ENCODE peak calls at places on chromosome 22, in five cellular contexts. One of them, this sample, is unnamed. For H3K27me3 and H3K4me1, the result is how much of the 10 kb centered on the place peaks cover.

GRCh38 chr22:29739346-29739875 is 19.6 kb downstream of the CABP7 start:
- DNase-seq in ovary: no peak
- DNase-seq in HCT116: no peak
- DNase-seq in tibial artery: no peak
- DNase-seq in left ventricle myocardium inferior: no peak
- DNase-seq in this sample: no peak

GRCh38 chr22:48288541-48288940 is 1526.1 kb downstream of the TBC1D22A start:
- DNase-seq in ovary: peak
- DNase-seq in HCT116: no peak
- DNase-seq in tibial artery: no peak
- DNase-seq in left ventricle myocardium inferior: no peak
- DNase-seq in this sample: no peak

GRCh38 chr22:48630848-48631247 is 1196.8 kb downstream of the BRD1 start:
- DNase-seq in ovary: no peak
- DNase-seq in HCT116: no peak
- DNase-seq in tibial artery: no peak
- DNase-seq in left ventricle myocardium inferior: no peak
- DNase-seq in this sample: no peak

GRCh38 chr22:25448435-25449051 is 115.9 kb upstream of the GRK3 start:
- DNase-seq in ovary: no peak
- DNase-seq in HCT116: no peak
- DNase-seq in tibial artery: no peak
- DNase-seq in left ventricle myocardium inferior: no peak
- DNase-seq in this sample: no peak

GRCh38 chr22:40396882-40397281 is 26.5 kb downstream of the SGSM3 start:
- DNase-seq in ovary: no peak
- DNase-seq in HCT116: no peak
- DNase-seq in tibial artery: no peak
- DNase-seq in left ventricle myocardium inferior: no peak
- DNase-seq in this sample: peak

GRCh38 chr22:18028817-18029527 is 4.6 kb upstream of the MICAL3 start:
- DNase-seq in ovary: no peak
- DNase-seq in HCT116: no peak
- DNase-seq in tibial artery: peak
- DNase-seq in left ventricle myocardium inferior: no peak
- DNase-seq in this sample: no peak

GRCh38 chr22:21881841-21882753 is 14.7 kb upstream of the MAPK1 start:
- DNase-seq in ovary: no peak
- DNase-seq in HCT116: no peak
- DNase-seq in tibial artery: no peak
- DNase-seq in left ventricle myocardium inferior: no peak
- DNase-seq in this sample: no peak

GRCh38 chr22:27848005-27848404 is 46.4 kb upstream of the MN1 start:
- DNase-seq in ovary: no peak
- DNase-seq in HCT116: no peak
- DNase-seq in tibial artery: no peak
- DNase-seq in left ventricle myocardium inferior: no peak
- DNase-seq in this sample: no peak

GRCh38 chr22:41822289-41823057 is 10.4 kb upstream of the SREBF2 start:
- DNase-seq in ovary: no peak
- DNase-seq in HCT116: peak
- DNase-seq in tibial artery: no peak
- DNase-seq in left ventricle myocardium inferior: no peak
- DNase-seq in this sample: no peak

GRCh38 chr22:32801436-32802290 is at the start of gene TIMP3:
- DNase-seq in ovary: peak
- DNase-seq in HCT116: no peak
- DNase-seq in tibial artery: peak
- DNase-seq in left ventricle myocardium inferior: peak
- DNase-seq in this sample: peak

GRCh38 chr22:29756341-29756740 is 10.5 kb downstream of the ZMAT5 start:
- DNase-seq in ovary: no peak
- DNase-seq in HCT116: no peak
- DNase-seq in tibial artery: no peak
- DNase-seq in left ventricle myocardium inferior: no peak
- DNase-seq in this sample: peak

GRCh38 chr22:30481711-30482110 is 9.9 kb upstream of the SEC14L3 start:
- DNase-seq in ovary: no peak
- DNase-seq in HCT116: no peak
- DNase-seq in tibial artery: no peak
- DNase-seq in left ventricle myocardium inferior: no peak
- DNase-seq in this sample: no peak

GRCh38 chr22:41919357-41920224 is 4.7 kb upstream of the SHISA8 start:
- DNase-seq in ovary: peak
- DNase-seq in HCT116: no peak
- DNase-seq in tibial artery: no peak
- DNase-seq in left ventricle myocardium inferior: peak
- DNase-seq in this sample: peak

GRCh38 chr22:31477329-31477728 is 12.3 kb downstream of the EIF4ENIF1 start:
- DNase-seq in ovary: no peak
- DNase-seq in HCT116: no peak
- DNase-seq in tibial artery: no peak
- DNase-seq in left ventricle myocardium inferior: no peak
- DNase-seq in this sample: no peak

GRCh38 chr22:40595497-40596234 is 40.9 kb downstream of the MRTFA start:
- DNase-seq in ovary: no peak
- DNase-seq in HCT116: no peak
- DNase-seq in tibial artery: no peak
- DNase-seq in left ventricle myocardium inferior: no peak
- DNase-seq in this sample: no peak

GRCh38 chr22:29004647-29005371 is 56.8 kb downstream of the C22orf31 start:
- DNase-seq in ovary: peak
- DNase-seq in HCT116: peak
- DNase-seq in tibial artery: no peak
- DNase-seq in left ventricle myocardium inferior: peak
- DNase-seq in this sample: peak

GRCh38 chr22:30423296-30423958 is 2.1 kb upstream of the MTFP1 start:
- DNase-seq in ovary: no peak
- DNase-seq in HCT116: no peak
- DNase-seq in tibial artery: peak
- DNase-seq in left ventricle myocardium inferior: peak
- DNase-seq in this sample: peak

GRCh38 chr22:48709453-48709852 is 1118.2 kb downstream of the BRD1 start:
- DNase-seq in ovary: peak
- DNase-seq in HCT116: no peak
- DNase-seq in tibial artery: peak
- DNase-seq in left ventricle myocardium inferior: peak
- DNase-seq in this sample: peak

GRCh38 chr22:29842740-29843139 is 4.7 kb upstream of the ASCC2 start:
- DNase-seq in ovary: no peak
- DNase-seq in HCT116: no peak
- DNase-seq in tibial artery: no peak
- DNase-seq in left ventricle myocardium inferior: no peak
- DNase-seq in this sample: no peak

GRCh38 chr22:29477919-29478318 is 2.1 kb upstream of the NEFH start:
- DNase-seq in ovary: no peak
- DNase-seq in HCT116: no peak
- DNase-seq in tibial artery: no peak
- DNase-seq in left ventricle myocardium inferior: no peak
- DNase-seq in this sample: no peak

GRCh38 chr22:28139993-28140392 is 220.9 kb upstream of the PITPNB start:
- DNase-seq in ovary: no peak
- DNase-seq in HCT116: no peak
- DNase-seq in tibial artery: no peak
- DNase-seq in left ventricle myocardium inferior: no peak
- DNase-seq in this sample: no peak

GRCh38 chr22:25110846-25111578 is 88.6 kb upstream of the CRYBB3 start:
- DNase-seq in ovary: peak
- DNase-seq in HCT116: peak
- DNase-seq in tibial artery: peak
- DNase-seq in left ventricle myocardium inferior: peak
- DNase-seq in this sample: no peak

GRCh38 chr22:28450109-28450508 is 229.5 kb downstream of the TTC28 start:
- DNase-seq in ovary: no peak
- DNase-seq in HCT116: no peak
- DNase-seq in tibial artery: no peak
- DNase-seq in left ventricle myocardium inferior: no peak
- DNase-seq in this sample: no peak

GRCh38 chr22:39900306-39901227 is at the start of gene GRAP2:
- DNase-seq in ovary: no peak
- DNase-seq in HCT116: no peak
- DNase-seq in tibial artery: no peak
- DNase-seq in left ventricle myocardium inferior: no peak
- DNase-seq in this sample: no peak

GRCh38 chr22:16559056-16559955 is 33.3 kb downstream of the CCT8L2 start:
- DNase-seq in ovary: no peak
- DNase-seq in HCT116: no peak
- DNase-seq in tibial artery: no peak
- DNase-seq in left ventricle myocardium inferior: no peak
- DNase-seq in this sample: no peak

GRCh38 chr22:31044262-31044861 is 36.8 kb upstream of the SMTN start:
- DNase-seq in ovary: peak
- DNase-seq in HCT116: no peak
- DNase-seq in tibial artery: peak
- DNase-seq in left ventricle myocardium inferior: peak
- DNase-seq in this sample: no peak

GRCh38 chr22:42300286-42301071 is 30.0 kb upstream of the TCF20 start:
- DNase-seq in ovary: no peak
- DNase-seq in HCT116: no peak
- DNase-seq in tibial artery: no peak
- DNase-seq in left ventricle myocardium inferior: no peak
- DNase-seq in this sample: peak

GRCh38 chr22:26751217-26751616 is 93.8 kb downstream of the MIAT start:
- DNase-seq in ovary: no peak
- DNase-seq in HCT116: no peak
- DNase-seq in tibial artery: no peak
- DNase-seq in left ventricle myocardium inferior: no peak
- DNase-seq in this sample: no peak

GRCh38 chr22:29729161-29729560 is 9.4 kb downstream of the CABP7 start:
- DNase-seq in ovary: no peak
- DNase-seq in HCT116: no peak
- DNase-seq in tibial artery: no peak
- DNase-seq in left ventricle myocardium inferior: no peak
- DNase-seq in this sample: no peak

GRCh38 chr22:44848296-44848741 is 95.9 kb downstream of the ARHGAP8 start:
- DNase-seq in ovary: no peak
- DNase-seq in HCT116: no peak
- DNase-seq in tibial artery: no peak
- DNase-seq in left ventricle myocardium inferior: no peak
- DNase-seq in this sample: no peak

GRCh38 chr22:45925811-45926351 is 51.1 kb downstream of the WNT7B start:
- DNase-seq in ovary: no peak
- DNase-seq in HCT116: no peak
- DNase-seq in tibial artery: no peak
- DNase-seq in left ventricle myocardium inferior: no peak
- DNase-seq in this sample: no peak
- H3K27me3 ChIP-seq in ovary: under half
- H3K27me3 ChIP-seq in HCT116: under half
- H3K27me3 ChIP-seq in tibial artery: under half
- H3K27me3 ChIP-seq in left ventricle myocardium inferior: under half
- H3K27me3 ChIP-seq in this sample: under half

DNA sequence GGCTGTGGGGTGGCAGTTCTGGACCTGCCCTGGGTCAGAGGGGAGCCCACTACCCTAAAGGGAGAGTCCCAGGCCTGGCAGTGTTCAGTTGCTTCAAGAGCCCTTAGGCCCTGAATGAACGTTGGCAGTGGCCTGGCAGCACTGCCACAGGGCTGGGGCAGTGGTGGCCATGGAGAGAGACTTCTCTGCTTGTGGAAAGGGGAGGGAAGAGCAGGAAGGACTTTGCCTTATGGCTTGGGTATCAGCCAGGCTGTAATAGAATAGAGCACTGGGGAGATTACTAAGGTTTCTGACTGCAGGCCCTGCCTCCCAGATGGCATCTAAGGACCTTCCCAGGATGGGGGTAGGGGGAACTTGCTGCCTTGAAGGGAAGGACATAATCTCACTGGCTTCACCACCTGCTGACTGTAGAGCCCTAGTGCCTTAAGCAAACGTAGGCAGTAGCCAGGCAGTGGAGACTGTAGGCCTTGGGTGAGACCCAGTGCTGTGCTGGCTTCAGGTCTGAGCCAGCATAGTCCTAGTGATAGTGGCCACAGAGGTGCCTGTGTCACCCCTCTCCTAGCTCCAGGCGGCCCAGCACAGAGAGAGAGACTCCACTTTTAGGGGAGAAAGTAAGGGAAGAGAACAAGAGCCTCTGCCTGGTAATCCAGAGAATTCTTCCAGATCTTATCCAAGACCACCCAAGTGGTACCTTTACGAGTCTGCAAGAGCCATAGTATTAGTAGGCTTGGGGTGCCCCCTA is 27.6 kb downstream of the PLA2G6 start:
- DNase-seq in ovary: no peak
- DNase-seq in HCT116: no peak
- DNase-seq in tibial artery: peak
- DNase-seq in left ventricle myocardium inferior: no peak
- DNase-seq in this sample: no peak
- TF ChIP-seq CTCF in ovary: no peak
- TF ChIP-seq CTCF in HCT116: no peak
- TF ChIP-seq CTCF in tibial artery: no peak
- TF ChIP-seq CTCF in left ventricle myocardium inferior: no peak
- TF ChIP-seq CTCF in this sample: no peak

DNA sequence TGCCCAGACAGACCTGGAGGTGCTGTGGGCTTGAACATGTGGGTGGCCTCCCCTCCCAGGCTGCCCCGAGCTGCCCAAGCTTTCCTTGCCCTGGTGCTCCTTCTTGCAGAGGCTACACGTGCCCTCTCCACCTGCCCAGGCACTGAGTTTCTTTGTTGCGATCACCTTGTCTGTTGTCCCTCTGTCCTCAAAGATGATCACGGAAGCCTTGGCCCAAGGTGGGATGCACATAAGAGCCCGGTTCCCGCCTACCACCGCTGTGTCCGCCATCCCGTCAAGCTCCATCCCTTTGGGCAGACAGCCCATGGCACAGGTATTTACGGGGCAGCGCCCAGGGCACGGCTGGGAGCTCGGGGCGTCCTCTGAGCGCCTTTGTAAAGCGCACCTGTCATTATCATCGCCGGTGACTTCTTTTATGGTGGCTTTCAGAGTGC is 67.5 kb downstream of the MED15 start:
- DNase-seq in ovary: peak
- DNase-seq in HCT116: no peak
- DNase-seq in tibial artery: no peak
- DNase-seq in left ventricle myocardium inferior: peak
- DNase-seq in this sample: no peak
- H3K4me1 ChIP-seq in ovary: under half
- H3K4me1 ChIP-seq in HCT116: under half
- H3K4me1 ChIP-seq in tibial artery: under half
- H3K4me1 ChIP-seq in left ventricle myocardium inferior: under half
- H3K4me1 ChIP-seq in this sample: under half

DNA sequence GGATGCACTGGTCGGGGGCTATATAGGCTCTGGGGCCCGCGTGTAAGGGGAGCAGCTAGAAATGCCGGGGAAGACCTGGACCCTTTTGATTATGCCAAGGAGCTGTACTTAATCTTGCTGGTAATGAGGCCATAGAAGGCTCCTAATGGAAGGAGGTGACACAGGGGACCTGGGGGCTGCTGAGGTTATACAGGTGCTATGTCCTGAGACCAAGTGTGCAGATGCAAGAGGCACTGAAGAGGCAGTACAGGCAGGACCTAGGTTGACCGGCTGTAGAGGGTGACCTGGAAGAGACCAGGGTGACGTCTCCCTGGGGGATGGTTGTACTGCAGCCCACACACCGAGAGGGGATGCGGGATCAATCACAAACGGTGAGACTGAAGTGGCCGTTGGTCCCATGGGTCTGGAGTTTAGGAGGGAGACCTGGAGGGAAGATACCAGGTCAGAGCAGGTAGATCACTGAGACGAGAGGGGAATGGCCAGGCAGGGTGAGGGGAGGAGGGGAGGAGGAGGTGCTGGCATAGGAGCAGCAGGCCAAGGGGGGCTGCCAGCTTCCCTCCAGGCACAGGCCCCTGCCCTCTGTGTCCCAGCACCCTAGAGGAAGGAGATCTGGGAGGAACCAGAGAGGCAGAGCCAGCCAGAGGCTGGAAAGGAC is 6.9 kb downstream of the MAPK8IP2 start:
- DNase-seq in ovary: no peak
- DNase-seq in HCT116: no peak
- DNase-seq in tibial artery: peak
- DNase-seq in left ventricle myocardium inferior: no peak
- DNase-seq in this sample: peak
- H3K27me3 ChIP-seq in ovary: under half
- H3K27me3 ChIP-seq in HCT116: under half
- H3K27me3 ChIP-seq in tibial artery: under half
- H3K27me3 ChIP-seq in left ventricle myocardium inferior: half or more
- H3K27me3 ChIP-seq in this sample: half or more